ENCODE peak calls at places on chromosomes 4 and X, in six cellular contexts. U is suprapubic skin, F is A549, A is Peyer's patch, G is stomach, N is heart left ventricle. Q is an unnamed sample.
A peak's percentile ranks its signal among the peaks of the same experiment; 100 is the strongest.

GRCh38 chr4:169098054-169098896 is 88.2 kb upstream of the CBR4 start:
- DNase-seq in U (no peak), F (no peak), A (no peak), G (no peak), N (no peak), Q (no peak)

GRCh38 chr4:155208258-155209054 is at the start of gene NPY2R:
- DNase-seq in U (no peak), F (peak; percentile 1), A (no peak), G (no peak), N (no peak), Q (no peak)

GRCh38 chrX:50827996-50828395 is 14.0 kb upstream of the SHROOM4 start:
- DNase-seq in U (no peak), F (no peak), A (peak; percentile 49), G (no peak), N (no peak), Q (no peak)

GRCh38 chrX:77432998-77433397 is 14.2 kb upstream of the FGF16 start:
- DNase-seq in U (no peak), F (no peak), A (no peak), G (no peak), N (no peak), Q (no peak)

GRCh38 chrX:53262189-53262917 is 19.0 kb downstream of the IQSEC2 start:
- DNase-seq in U (no peak), F (no peak), A (peak; percentile 37), G (no peak), N (no peak), Q (no peak)

GRCh38 chr4:8838911-8839431 is 32.7 kb downstream of the HMX1 start:
- DNase-seq in U (peak; percentile 79), F (no peak), A (peak; percentile 30), G (no peak), N (no peak), Q (peak; percentile 4)

GRCh38 chrX:40374486-40374885 is 206.3 kb upstream of the ATP6AP2 start:
- DNase-seq in U (no peak), F (no peak), A (peak; percentile 18), G (no peak), N (no peak), Q (no peak)

GRCh38 chr4:31557444-31557843 is 837.3 kb downstream of the PCDH7 start:
- DNase-seq in U (no peak), F (no peak), A (no peak), G (no peak), N (no peak), Q (no peak)

GRCh38 chr4:80045831-80046230 is 27.2 kb downstream of the ANTXR2 start:
- DNase-seq in U (no peak), F (no peak), A (no peak), G (no peak), N (no peak), Q (no peak)

GRCh38 chr4:57043304-57044251 is 64.9 kb downstream of the POLR2B start:
- DNase-seq in U (no peak), F (no peak), A (no peak), G (no peak), N (peak; percentile 70), Q (peak; percentile 41)

GRCh38 chr4:6892190-6892908 is 17.3 kb upstream of the TBC1D14 start:
- DNase-seq in U (no peak), F (peak; percentile 58), A (peak; percentile 82), G (peak; percentile 48), N (no peak), Q (no peak)

GRCh38 chr4:174423257-174423944 is 98.9 kb downstream of the HPGD start:
- DNase-seq in U (no peak), F (peak; percentile 54), A (peak; percentile 55), G (peak; percentile 54), N (peak; percentile 18), Q (peak; percentile 50)

GRCh38 chr4:73692701-73693100 is 47.7 kb upstream of the CXCL8 start:
- DNase-seq in U (no peak), F (no peak), A (no peak), G (no peak), N (no peak), Q (no peak)

GRCh38 chrX:48956728-48957414 is 536 bp downstream of the OTUD5 start:
- DNase-seq in U (no peak), F (no peak), A (no peak), G (peak; percentile 41), N (peak; percentile 17), Q (peak; percentile 28)

GRCh38 chrX:118508221-118508620 is 12.6 kb downstream of the DOCK11 start:
- DNase-seq in U (no peak), F (no peak), A (no peak), G (no peak), N (no peak), Q (no peak)

GRCh38 chr4:185275501-185275900 is 66.1 kb downstream of the SNX25 start:
- DNase-seq in U (no peak), F (no peak), A (no peak), G (no peak), N (no peak), Q (no peak)

GRCh38 chrX:28609003-28609402 is 21.8 kb downstream of the IL1RAPL1 start:
- DNase-seq in U (no peak), F (no peak), A (no peak), G (no peak), N (no peak), Q (no peak)

GRCh38 chr4:186161138-186161537 is 30.2 kb upstream of the CYP4V2 start:
- DNase-seq in U (no peak), F (no peak), A (no peak), G (no peak), N (no peak), Q (no peak)

GRCh38 chrX:53321216-53321942 is 40.0 kb upstream of the IQSEC2 start:
- DNase-seq in U (no peak), F (no peak), A (no peak), G (no peak), N (no peak), Q (no peak)

GRCh38 chr4:168831585-168831918 is 178.5 kb downstream of the CBR4 start:
- DNase-seq in U (no peak), F (no peak), A (no peak), G (no peak), N (no peak), Q (no peak)

GRCh38 chr4:38785901-38786402 is 3.2 kb upstream of the TLR10 start:
- DNase-seq in U (no peak), F (no peak), A (no peak), G (no peak), N (no peak), Q (no peak)
- H3K4me1 ChIP-seq in U (peaks cover 3% of the 10 kb centered on the region), F (peaks cover 20% of the 10 kb centered on the region), A (no peaks in the 10 kb centered on the region), G (no peaks in the 10 kb centered on the region), N (no peaks in the 10 kb centered on the region), Q (no peaks in the 10 kb centered on the region)

DNA sequence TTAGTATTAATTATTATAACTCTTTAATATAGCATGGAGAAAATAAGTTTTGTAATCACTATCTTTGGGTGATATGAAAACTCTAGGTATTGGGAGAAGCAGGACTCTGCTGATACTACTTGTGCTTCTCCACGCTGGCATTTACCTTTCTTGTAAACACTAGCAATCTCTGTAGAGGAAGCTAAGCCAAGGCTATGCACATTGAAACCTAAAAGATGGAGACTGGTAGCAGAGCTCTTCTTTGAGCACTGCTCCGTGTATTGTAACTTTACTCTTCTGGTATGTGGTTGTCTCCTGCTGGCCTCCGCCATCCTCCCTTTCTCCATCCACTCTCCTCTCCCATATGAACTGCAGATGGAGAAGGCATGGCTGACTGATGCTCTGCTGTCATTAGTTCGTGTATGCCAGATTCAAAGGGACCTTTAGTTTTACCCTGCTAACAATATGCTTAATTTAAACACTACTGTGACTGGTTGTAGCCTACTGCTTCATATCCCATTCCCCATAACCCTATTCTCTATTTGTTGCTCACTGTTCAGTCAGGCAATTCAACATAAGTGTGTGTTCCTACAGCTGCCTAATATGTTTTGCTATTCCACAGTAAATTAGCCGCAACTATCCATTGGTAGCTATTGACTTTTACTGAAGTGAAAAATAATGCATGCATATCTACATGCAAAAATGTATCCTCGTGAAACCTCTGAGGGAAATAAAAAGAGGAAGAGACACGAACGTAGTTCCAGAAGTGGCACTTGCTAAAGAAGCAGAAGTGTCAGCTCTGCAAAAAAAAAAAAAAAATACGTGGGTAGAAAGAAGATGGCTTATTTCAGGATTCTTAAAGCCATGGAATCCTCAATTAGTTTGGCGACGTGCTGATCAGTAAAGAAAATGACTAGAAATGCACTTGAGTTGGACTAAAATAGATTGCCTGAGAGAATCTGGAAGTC is 55.6 kb upstream of the CCSER1 start:
- DNase-seq in U (no peak), F (no peak), A (no peak), G (no peak), N (no peak), Q (no peak)
- TF ChIP-seq POLR2A in U (no peak), F (no peak), A (no peak), G (no peak), N (no peak), Q (no peak)

GRCh38 chrX:107730298-107730655 is 45.3 kb downstream of the TSC22D3 start:
- DNase-seq in U (no peak), F (no peak), A (no peak), G (no peak), N (no peak), Q (no peak)

GRCh38 chrX:107729558-107730297 is 45.9 kb downstream of the TSC22D3 start:
- DNase-seq in U (no peak), F (no peak), A (no peak), G (no peak), N (peak; percentile 72), Q (peak; percentile 87)

GRCh38 chrX:107725761-107726555 is 49.6 kb downstream of the TSC22D3 start:
- DNase-seq in U (no peak), F (no peak), A (no peak), G (no peak), N (no peak), Q (no peak)

GRCh38 chrX:107726809-107727534 is 48.6 kb downstream of the TSC22D3 start:
- DNase-seq in U (no peak), F (no peak), A (no peak), G (no peak), N (no peak), Q (no peak)

DNA sequence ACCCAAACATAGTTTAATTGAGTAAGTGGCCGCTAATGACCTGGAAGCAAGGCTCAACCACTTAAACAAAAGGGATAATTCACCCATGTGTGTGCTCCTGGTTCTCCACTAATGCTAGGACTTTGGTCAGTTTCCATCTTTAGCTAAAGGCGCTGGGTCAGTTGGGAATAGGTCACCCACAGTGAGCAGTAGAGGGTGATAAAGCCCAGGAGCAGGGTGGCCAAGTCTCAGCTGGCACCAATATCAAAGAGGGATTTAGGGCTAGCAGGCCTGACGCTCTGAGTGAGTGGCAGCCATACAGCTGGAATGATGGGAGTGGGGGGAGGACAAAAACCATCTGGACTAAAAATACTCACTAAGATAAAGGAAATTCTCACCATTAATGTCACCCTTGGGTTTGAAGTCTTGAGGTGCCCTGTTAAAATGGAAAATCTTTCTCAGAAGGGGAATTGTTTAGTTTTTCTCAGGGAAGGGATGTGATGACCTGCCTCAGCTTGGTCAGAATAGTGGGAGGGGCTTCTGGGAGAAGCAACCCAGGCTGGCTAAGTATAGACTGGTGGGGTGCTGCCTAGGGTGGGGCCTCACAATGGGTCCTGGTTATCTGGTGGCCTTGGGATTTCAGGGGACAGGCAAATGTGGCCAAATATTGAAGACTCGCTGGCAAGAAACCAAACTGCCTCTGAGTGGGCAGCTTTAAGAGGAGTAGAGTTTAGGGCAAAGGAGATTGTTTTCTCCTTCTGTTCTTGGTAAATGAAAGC is 47.1 kb downstream of the TSC22D3 start:
- DNase-seq in U (no peak), F (no peak), A (no peak), G (no peak), N (peak; percentile 28), Q (no peak)
- H3K4me1 ChIP-seq in U (peaks cover 53% of the 10 kb centered on the region), F (peaks cover 75% of the 10 kb centered on the region), A (peaks cover 20% of the 10 kb centered on the region), G (peaks cover 72% of the 10 kb centered on the region), N (peaks cover 86% of the 10 kb centered on the region), Q (peaks cover 4% of the 10 kb centered on the region)

DNA sequence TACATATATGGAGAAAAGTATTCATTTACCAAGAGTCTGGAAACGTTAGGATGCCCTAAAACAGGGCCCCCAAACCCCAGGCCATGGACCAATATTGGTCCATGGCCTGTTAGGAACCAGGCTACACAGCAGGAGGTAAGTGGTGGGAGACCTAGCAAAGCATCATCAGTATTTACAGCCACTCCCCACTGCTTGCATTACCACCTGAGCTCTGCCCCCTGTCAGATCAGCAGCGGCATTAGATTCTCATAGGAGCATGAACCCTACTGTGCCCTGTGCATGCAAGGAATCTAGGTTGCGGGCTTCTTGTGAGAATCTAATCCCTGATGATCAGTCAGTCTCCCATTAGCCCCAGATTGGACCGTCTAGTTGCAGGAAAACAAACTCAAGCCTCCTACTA is 62.3 kb downstream of the USP38 start:
- DNase-seq in U (no peak), F (no peak), A (no peak), G (no peak), N (no peak), Q (no peak)
- TF ChIP-seq POLR2A in U (no peak), F (no peak), A (no peak), G (no peak), N (no peak), Q (no peak)